ENCODE peak calls at places on chromosomes 1 and 21, in six cellular contexts. One of them, this sample, is unnamed.

GRCh38 chr1:235597867-235598553 is 51.6 kb downstream of the GNG4 start:
- DNase-seq in hypothalamus: no peak
- DNase-seq in endothelial cell: no peak
- DNase-seq in A172: peak
- DNase-seq in HEK293T: peak
- DNase-seq in T47D: peak
- DNase-seq in this sample: no peak

GRCh38 chr1:13808729-13809131 is 108.7 kb downstream of the PRDM2 start:
- DNase-seq in hypothalamus: no peak
- DNase-seq in endothelial cell: no peak
- DNase-seq in A172: no peak
- DNase-seq in HEK293T: no peak
- DNase-seq in T47D: no peak
- DNase-seq in this sample: no peak

GRCh38 chr1:197127513-197127912 is 19.0 kb downstream of the ASPM start:
- DNase-seq in hypothalamus: no peak
- DNase-seq in endothelial cell: no peak
- DNase-seq in A172: no peak
- DNase-seq in HEK293T: no peak
- DNase-seq in T47D: no peak
- DNase-seq in this sample: no peak

GRCh38 chr1:19404748-19405147 is 80.6 kb downstream of the CAPZB start:
- DNase-seq in hypothalamus: no peak
- DNase-seq in endothelial cell: no peak
- DNase-seq in A172: no peak
- DNase-seq in HEK293T: no peak
- DNase-seq in T47D: no peak
- DNase-seq in this sample: no peak

GRCh38 chr1:233598891-233599541 is 14.9 kb upstream of the KCNK1 start:
- DNase-seq in hypothalamus: no peak
- DNase-seq in endothelial cell: no peak
- DNase-seq in A172: no peak
- DNase-seq in HEK293T: no peak
- DNase-seq in T47D: no peak
- DNase-seq in this sample: no peak

GRCh38 chr1:162011337-162012012 is 12.2 kb downstream of the OLFML2B start:
- DNase-seq in hypothalamus: no peak
- DNase-seq in endothelial cell: no peak
- DNase-seq in A172: no peak
- DNase-seq in HEK293T: no peak
- DNase-seq in T47D: no peak
- DNase-seq in this sample: no peak

GRCh38 chr21:33789697-33790096 is 125.9 kb downstream of the ATP5PO start:
- DNase-seq in hypothalamus: no peak
- DNase-seq in endothelial cell: no peak
- DNase-seq in A172: no peak
- DNase-seq in HEK293T: no peak
- DNase-seq in T47D: no peak
- DNase-seq in this sample: no peak

GRCh38 chr1:16276302-16277020 is 39.5 kb upstream of the CPLANE2 start:
- DNase-seq in hypothalamus: no peak
- DNase-seq in endothelial cell: no peak
- DNase-seq in A172: no peak
- DNase-seq in HEK293T: no peak
- DNase-seq in T47D: no peak
- DNase-seq in this sample: no peak

GRCh38 chr1:152442765-152443164 is 28.7 kb upstream of the CRNN start:
- DNase-seq in hypothalamus: no peak
- DNase-seq in endothelial cell: no peak
- DNase-seq in A172: peak
- DNase-seq in HEK293T: no peak
- DNase-seq in T47D: no peak
- DNase-seq in this sample: no peak

GRCh38 chr21:36069713-36070573 is at the start of gene CBR1:
- DNase-seq in hypothalamus: peak
- DNase-seq in endothelial cell: peak
- DNase-seq in A172: peak
- DNase-seq in HEK293T: peak
- DNase-seq in T47D: peak
- DNase-seq in this sample: peak

GRCh38 chr1:26697978-26698849 is 2.4 kb downstream of the ARID1A start:
- DNase-seq in hypothalamus: peak
- DNase-seq in endothelial cell: peak
- DNase-seq in A172: peak
- DNase-seq in HEK293T: peak
- DNase-seq in T47D: peak
- DNase-seq in this sample: peak

GRCh38 chr1:27563407-27564263 is 40.3 kb downstream of the AHDC1 start:
- DNase-seq in hypothalamus: peak
- DNase-seq in endothelial cell: no peak
- DNase-seq in A172: no peak
- DNase-seq in HEK293T: no peak
- DNase-seq in T47D: no peak
- DNase-seq in this sample: no peak

GRCh38 chr1:210062033-210062432 is 124.0 kb downstream of the SYT14 start:
- DNase-seq in hypothalamus: no peak
- DNase-seq in endothelial cell: no peak
- DNase-seq in A172: no peak
- DNase-seq in HEK293T: no peak
- DNase-seq in T47D: no peak
- DNase-seq in this sample: no peak

GRCh38 chr1:6634278-6635052 is 9.8 kb downstream of the THAP3 start:
- DNase-seq in hypothalamus: peak
- DNase-seq in endothelial cell: peak
- DNase-seq in A172: peak
- DNase-seq in HEK293T: peak
- DNase-seq in T47D: peak
- DNase-seq in this sample: no peak

GRCh38 chr1:220787069-220787614 is 429 bp downstream of the MTARC1 start:
- DNase-seq in hypothalamus: no peak
- DNase-seq in endothelial cell: no peak
- DNase-seq in A172: no peak
- DNase-seq in HEK293T: peak
- DNase-seq in T47D: peak
- DNase-seq in this sample: peak